ENCODE peak calls at places on chromosome 1, in five cellular contexts. E, C, I, R and K are unnamed samples.

GRCh38 chr1:211603191-211603701 is 24.3 kb upstream of the SLC30A1 start:
- DNase-seq in R (no peak), I (no peak), C (peak; percentile 50), E (no peak), K (no peak)

GRCh38 chr1:151593651-151594625 is 17.9 kb upstream of the SNX27 start:
- DNase-seq in I (peak; percentile 93), C (no peak), E (peak; percentile 51), R (peak; percentile 73), K (peak; percentile 86)

GRCh38 chr1:243946946-243947345 is 96.9 kb upstream of the AKT3 start:
- DNase-seq in E (no peak), I (peak; percentile 58), R (peak; percentile 53), C (no peak), K (peak; percentile 28)

GRCh38 chr1:244296010-244296409 is 155.7 kb downstream of the ADSS2 start:
- DNase-seq in R (no peak), I (no peak), C (no peak), E (no peak), K (no peak)

GRCh38 chr1:119141020-119141424 is 569 bp upstream of the WARS2 start:
- DNase-seq in R (peak; percentile 35), C (no peak), E (peak; percentile 26), I (peak; percentile 53), K (no peak)

GRCh38 chr1:57492846-57493245 is 69.0 kb upstream of the DAB1 start:
- DNase-seq in R (no peak), I (no peak), C (no peak), E (no peak), K (no peak)

GRCh38 chr1:218259339-218259738 is 25.8 kb upstream of the RRP15 start:
- DNase-seq in E (no peak), C (no peak), R (no peak), I (no peak), K (no peak)

GRCh38 chr1:243944429-243945160 is 94.6 kb upstream of the AKT3 start:
- DNase-seq in E (no peak), R (peak; percentile 45), I (peak; percentile 52), C (peak; percentile 62), K (no peak)

GRCh38 chr1:97412155-97412554 is 508.7 kb downstream of the DPYD start:
- DNase-seq in C (peak; percentile 50), E (no peak), R (no peak), I (no peak), K (no peak)

GRCh38 chr1:26391450-26391849 is 18.9 kb upstream of the ZNF683 start:
- DNase-seq in R (peak; percentile 49), I (peak; percentile 39), C (peak; percentile 59), E (peak; percentile 23), K (peak; percentile 56)

GRCh38 chr1:231020139-231020601 is 19.9 kb downstream of the FAM89A start:
- DNase-seq in I (no peak), C (peak; percentile 28), E (no peak), R (no peak), K (no peak)

GRCh38 chr1:8560611-8561544 is 243.0 kb downstream of the SLC45A1 start:
- DNase-seq in R (peak; percentile 12), I (peak; percentile 2), E (peak; percentile 13), C (peak; percentile 60), K (peak; percentile 37)

GRCh38 chr1:22043175-22043769 is 9.2 kb upstream of the CDC42 start:
- DNase-seq in E (no peak), I (no peak), C (no peak), R (no peak), K (no peak)

GRCh38 chr1:50251592-50252165 is 143.0 kb downstream of the ELAVL4 start:
- DNase-seq in C (no peak), E (no peak), I (no peak), R (no peak), K (peak; percentile 34)

GRCh38 chr1:220983877-220984635 is 104.8 kb downstream of the HLX start:
- DNase-seq in I (peak; percentile 28), E (no peak), R (no peak), C (no peak), K (no peak)

GRCh38 chr1:230068952-230069684 is 2.1 kb downstream of the GALNT2 start:
- DNase-seq in E (no peak), R (no peak), C (no peak), I (no peak), K (peak; percentile 32)

GRCh38 chr1:39422604-39423003 is 68.8 kb upstream of the BMP8A start:
- DNase-seq in I (no peak), C (no peak), R (no peak), E (no peak), K (no peak)

GRCh38 chr1:179953974-179954493 is 576 bp upstream of the CEP350 start:
- DNase-seq in R (peak; percentile 22), I (no peak), E (no peak), C (peak; percentile 51), K (peak; percentile 32)

GRCh38 chr1:147630022-147630421 is 40.3 kb downstream of the ACP6 start:
- DNase-seq in E (no peak), C (no peak), I (no peak), R (no peak), K (no peak)

GRCh38 chr1:182633657-182634281 is 29.6 kb upstream of the RGS16 start:
- DNase-seq in R (no peak), C (no peak), E (no peak), I (no peak), K (no peak)

GRCh38 chr1:175272361-175272760 is 79.8 kb upstream of the KIAA0040 start:
- DNase-seq in I (no peak), C (no peak), R (no peak), E (no peak), K (no peak)

GRCh38 chr1:16111771-16112557 is 38.5 kb upstream of the FAM131C start:
- DNase-seq in I (no peak), R (no peak), E (no peak), C (peak; percentile 87), K (no peak)

GRCh38 chr1:31127266-31127665 is 61.7 kb upstream of the PUM1 start:
- DNase-seq in E (no peak), C (peak; percentile 79), R (no peak), I (no peak), K (no peak)

GRCh38 chr1:108712605-108713150 is at the start of gene FNDC7:
- DNase-seq in E (no peak), R (no peak), I (no peak), C (peak; percentile 42), K (no peak)

GRCh38 chr1:109615879-109616278 is 3.5 kb downstream of the GNAT2 start:
- DNase-seq in E (no peak), C (peak; percentile 46), I (no peak), R (no peak), K (peak; percentile 30)

GRCh38 chr1:160125761-160126160 is 10.2 kb downstream of the ATP1A2 start:
- DNase-seq in E (no peak), I (no peak), C (peak; percentile 52), R (no peak), K (no peak)

GRCh38 chr1:160122978-160123495 is 7.5 kb downstream of the ATP1A2 start:
- DNase-seq in I (no peak), R (no peak), C (no peak), E (no peak), K (no peak)

GRCh38 chr1:160123726-160124125 is 8.2 kb downstream of the ATP1A2 start:
- DNase-seq in C (no peak), I (no peak), R (no peak), E (no peak), K (no peak)

GRCh38 chr1:160127381-160127780 is 11.8 kb downstream of the ATP1A2 start:
- DNase-seq in R (no peak), E (no peak), I (no peak), C (no peak), K (no peak)

GRCh38 chr1:160124709-160125478 is 9.3 kb downstream of the ATP1A2 start:
- DNase-seq in C (peak; percentile 89), I (peak; percentile 60), E (no peak), R (no peak), K (no peak)
- TF ChIP-seq CTCF in C (peak; percentile 46), I (peak; percentile 16), E (no peak), R (no peak), K (no peak)

DNA sequence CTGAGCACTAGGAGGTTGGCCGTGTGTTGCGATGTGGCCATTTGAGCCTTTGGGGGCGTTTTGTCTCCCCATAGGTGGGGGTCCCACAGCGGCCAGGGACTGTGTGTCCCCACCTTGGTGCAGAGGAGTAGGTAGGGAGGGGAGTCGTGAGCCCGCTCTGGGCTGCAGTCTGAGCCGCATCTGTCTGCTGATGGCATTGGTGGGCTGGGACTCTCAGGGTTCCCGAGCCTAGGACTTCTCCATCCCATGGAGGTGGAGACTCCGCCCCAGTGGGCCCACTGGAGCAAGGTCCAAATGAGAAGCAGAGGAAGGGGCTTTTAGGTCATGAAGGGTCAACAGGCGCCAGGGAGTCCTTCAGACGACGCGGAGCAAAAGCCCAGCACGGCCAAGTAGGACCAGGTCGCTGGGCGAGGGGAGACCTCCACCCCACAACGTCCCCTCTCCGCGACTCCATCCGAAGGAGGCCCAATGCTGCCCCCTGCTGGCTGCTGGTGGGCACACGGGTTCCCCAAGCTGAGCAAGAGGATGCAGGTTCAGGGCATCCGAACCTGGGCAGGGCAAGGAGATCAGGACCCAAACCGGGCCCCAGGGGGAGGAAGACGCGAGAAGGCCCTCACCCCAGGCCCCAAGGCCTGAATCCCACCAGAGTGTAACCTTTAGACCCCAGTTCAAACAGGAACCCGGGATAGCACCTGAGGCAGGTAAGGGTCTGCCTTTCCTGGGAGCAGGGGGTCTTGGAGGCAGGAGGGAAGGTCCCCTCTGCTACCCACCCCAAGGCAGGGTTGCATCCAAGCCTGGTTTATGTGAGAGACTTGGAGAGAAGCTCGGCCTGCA is 14.9 kb downstream of the TTC34 start:
- DNase-seq in I (peak; percentile 42), E (no peak), C (no peak), R (peak; percentile 76), K (peak; percentile 69)
- TF ChIP-seq CTCF in I (peak; percentile 48), E (no peak), C (no peak), R (peak; percentile 75), K (peak; percentile 78)

GRCh38 chr1:51752073-51752948 is 126.2 kb downstream of the NRDC start:
- DNase-seq in C (no peak), E (no peak), R (no peak), I (no peak), K (no peak)
- TF ChIP-seq CTCF in C (no peak), E (no peak), R (no peak), I (no peak), K (no peak)

DNA sequence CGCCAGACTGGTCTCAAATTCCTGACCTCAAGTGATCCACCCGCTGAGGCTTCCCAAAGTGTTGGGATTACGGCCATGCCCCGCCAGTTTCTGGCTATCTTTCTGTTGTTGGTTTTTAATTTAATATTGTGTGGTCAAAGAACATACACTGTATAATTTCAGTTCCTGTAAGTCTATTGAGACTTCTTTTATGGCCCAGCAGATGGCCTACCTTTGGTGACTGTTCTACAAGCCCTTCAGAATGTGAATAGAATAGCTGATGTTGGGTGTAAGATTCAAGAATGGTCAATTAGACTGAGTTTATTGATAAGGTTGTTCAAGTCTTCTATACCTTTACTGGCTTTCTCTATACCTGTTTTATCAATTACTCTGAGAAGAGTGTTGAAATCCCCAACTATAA is 10.7 kb downstream of the HES2 start:
- DNase-seq in I (no peak), C (no peak), R (no peak), E (no peak), K (no peak)
- TF ChIP-seq CTCF in I (no peak), C (no peak), R (no peak), E (no peak), K (no peak)

GRCh38 chr1:29286194-29286767 is 50.0 kb downstream of the PTPRU start:
- DNase-seq in R (no peak), E (no peak), I (no peak), C (no peak), K (no peak)
- TF ChIP-seq CTCF in R (no peak), E (no peak), I (no peak), C (no peak), K (no peak)

GRCh38 chr1:235835226-235835625 is 31.5 kb downstream of the LYST start:
- DNase-seq in I (no peak), C (peak; percentile 20), E (no peak), R (no peak), K (no peak)
- TF ChIP-seq CTCF in I (no peak), C (no peak), E (no peak), R (no peak), K (no peak)